ENCODE peak calls at places on chromosomes 4 and X, in ten cellular contexts. L, Q, C, W, M, X, P, J, I and H are unnamed samples.

GRCh38 chr4:152090543-152090942 is 329.7 kb upstream of the GATB start:
- DNase-seq in L (no peak), Q (peak), C (no peak), W (peak), M (no peak), X (no peak), P (no peak), J (peak), I (no peak), H (peak)

GRCh38 chrX:9440116-9440844 is 24.6 kb upstream of the TBL1X start:
- DNase-seq in L (no peak), Q (no peak), C (no peak), W (no peak), M (no peak), X (no peak), P (no peak), J (no peak), I (no peak), H (no peak)

GRCh38 chrX:16348286-16348685 is 181.0 kb downstream of the MAGEB17 start:
- DNase-seq in L (no peak), Q (no peak), C (no peak), W (no peak), M (no peak), X (no peak), P (no peak), J (no peak), I (no peak), H (no peak)

GRCh38 chr4:87353592-87353991 is 30.9 kb upstream of the HSD17B13 start:
- DNase-seq in L (no peak), Q (peak), C (no peak), W (peak), M (no peak), X (peak), P (peak), J (peak), I (no peak), H (peak)

GRCh38 chrX:96579252-96579651 is 105.4 kb upstream of the DIAPH2 start:
- DNase-seq in L (no peak), Q (no peak), C (no peak), W (no peak), M (no peak), X (no peak), P (no peak), J (no peak), I (no peak), H (no peak)

GRCh38 chr4:110196871-110197420 is 1.5 kb downstream of the ELOVL6 start:
- DNase-seq in L (peak), Q (peak), C (peak), W (peak), M (no peak), X (peak), P (peak), J (peak), I (no peak), H (peak)

GRCh38 chr4:110527156-110527555 is 51.2 kb downstream of the ENPEP start:
- DNase-seq in L (no peak), Q (no peak), C (no peak), W (no peak), M (no peak), X (no peak), P (no peak), J (peak), I (no peak), H (no peak)

GRCh38 chrX:3550160-3550765 is 163.2 kb downstream of the PRKX start:
- DNase-seq in L (no peak), Q (no peak), C (no peak), W (no peak), M (no peak), X (peak), P (no peak), J (no peak), I (no peak), H (no peak)

GRCh38 chr4:64807821-64808220 is 398.6 kb upstream of the TECRL start:
- DNase-seq in L (no peak), Q (no peak), C (no peak), W (peak), M (no peak), X (no peak), P (no peak), J (no peak), I (no peak), H (no peak)

GRCh38 chrX:117510453-117510852 is 606.2 kb downstream of the KLHL13 start:
- DNase-seq in L (no peak), Q (no peak), C (no peak), W (no peak), M (no peak), X (no peak), P (no peak), J (no peak), I (no peak), H (no peak)